ENCODE peak calls at places on chromosomes 1 and 21, in six cellular contexts. V, B, M, D, F and Y are unnamed samples.

GRCh38 chr1:235304549-235305451 is 23.2 kb downstream of the ARID4B start:
- ATAC-seq in V (no peak), B (peak), M (peak), D (no peak), F (peak), Y (no peak)

GRCh38 chr1:202411421-202411820 is 62.9 kb downstream of the PPP1R12B start:
- ATAC-seq in V (no peak), B (no peak), M (no peak), D (peak), F (peak), Y (no peak)

GRCh38 chr1:235835226-235835625 is 31.5 kb downstream of the LYST start:
- ATAC-seq in V (no peak), B (no peak), M (peak), D (no peak), F (peak), Y (no peak)

GRCh38 chr21:38166214-38166547 is 90.6 kb upstream of the KCNJ15 start:
- ATAC-seq in V (no peak), B (no peak), M (no peak), D (no peak), F (no peak), Y (no peak)

GRCh38 chr1:211527888-211528287 is 35.9 kb upstream of the RD3 start:
- ATAC-seq in V (no peak), B (peak), M (no peak), D (no peak), F (no peak), Y (peak)

GRCh38 chr1:36136535-36136934 is 11.5 kb upstream of the COL8A2 start:
- ATAC-seq in V (no peak), B (no peak), M (peak), D (no peak), F (no peak), Y (peak)

GRCh38 chr21:34700605-34701004 is 31.8 kb downstream of the CLIC6 start:
- ATAC-seq in V (no peak), B (no peak), M (no peak), D (no peak), F (no peak), Y (no peak)

GRCh38 chr1:185426761-185427698 is 110.0 kb upstream of the IVNS1ABP start:
- ATAC-seq in V (no peak), B (no peak), M (peak), D (no peak), F (no peak), Y (peak)

GRCh38 chr21:34571994-34572393 is 42.9 kb downstream of the RCAN1 start:
- ATAC-seq in V (no peak), B (no peak), M (no peak), D (no peak), F (no peak), Y (no peak)

GRCh38 chr21:42850463-42850862 is 28.9 kb downstream of the WDR4 start:
- ATAC-seq in V (no peak), B (no peak), M (no peak), D (no peak), F (no peak), Y (no peak)

GRCh38 chr1:91864017-91864700 is 21.8 kb downstream of the TGFBR3 start:
- ATAC-seq in V (peak), B (peak), M (peak), D (no peak), F (no peak), Y (no peak)

GRCh38 chr1:2642131-2642559 is 9.3 kb upstream of the MMEL1 start:
- ATAC-seq in V (peak), B (no peak), M (no peak), D (peak), F (peak), Y (peak)

GRCh38 chr1:115595279-115596079 is 46.3 kb upstream of the VANGL1 start:
- ATAC-seq in V (peak), B (peak), M (peak), D (peak), F (peak), Y (peak)

GRCh38 chr1:183148599-183148998 is 37.5 kb upstream of the LAMC2 start:
- ATAC-seq in V (peak), B (no peak), M (peak), D (peak), F (no peak), Y (peak)

GRCh38 chr1:210792250-210792649 is 341.7 kb downstream of the KCNH1 start:
- ATAC-seq in V (no peak), B (no peak), M (no peak), D (peak), F (no peak), Y (no peak)

GRCh38 chr1:31019401-31019800 is 46.1 kb downstream of the PUM1 start:
- ATAC-seq in V (no peak), B (no peak), M (no peak), D (no peak), F (no peak), Y (no peak)

GRCh38 chr1:204241050-204241449 is 27.3 kb upstream of the GOLT1A start:
- ATAC-seq in V (no peak), B (no peak), M (no peak), D (peak), F (peak), Y (no peak)

GRCh38 chr1:175901076-175901475 is 157.7 kb upstream of the TNR start:
- ATAC-seq in V (no peak), B (no peak), M (no peak), D (no peak), F (no peak), Y (no peak)

GRCh38 chr21:46298083-46298412 is 11.9 kb downstream of the YBEY start:
- ATAC-seq in V (no peak), B (no peak), M (no peak), D (no peak), F (no peak), Y (no peak)

GRCh38 chr1:2930971-2931721 is 90.1 kb upstream of the ACTRT2 start:
- ATAC-seq in V (no peak), B (no peak), M (no peak), D (no peak), F (no peak), Y (no peak)

GRCh38 chr1:201459052-201459451 is 9.9 kb downstream of the PHLDA3 start:
- ATAC-seq in V (no peak), B (no peak), M (no peak), D (no peak), F (no peak), Y (no peak)

GRCh38 chr1:212680691-212681090 is 18.9 kb downstream of the BATF3 start:
- ATAC-seq in V (no peak), B (no peak), M (no peak), D (peak), F (no peak), Y (no peak)

GRCh38 chr1:16441312-16441641 is 753 bp downstream of the NECAP2 start:
- ATAC-seq in V (no peak), B (peak), M (peak), D (peak), F (peak), Y (no peak)

GRCh38 chr1:175968486-175969182 is 225.2 kb upstream of the TNR start:
- ATAC-seq in V (no peak), B (peak), M (no peak), D (no peak), F (no peak), Y (no peak)

GRCh38 chr1:230749150-230749549 is 2.0 kb downstream of the CAPN9 start:
- ATAC-seq in V (no peak), B (peak), M (no peak), D (no peak), F (no peak), Y (no peak)

GRCh38 chr1:210901981-210902770 is 231.8 kb downstream of the KCNH1 start:
- ATAC-seq in V (no peak), B (no peak), M (no peak), D (no peak), F (no peak), Y (no peak)

GRCh38 chr1:88141499-88142074 is 542.5 kb upstream of the PKN2 start:
- ATAC-seq in V (peak), B (peak), M (no peak), D (no peak), F (no peak), Y (no peak)

GRCh38 chr1:1206376-1207253 is at the start of gene TNFRSF18:
- ATAC-seq in V (peak), B (peak), M (peak), D (no peak), F (no peak), Y (no peak)

GRCh38 chr1:76862447-76862846 is 4.8 kb upstream of the ST6GALNAC5 start:
- ATAC-seq in V (no peak), B (no peak), M (no peak), D (no peak), F (no peak), Y (no peak)

GRCh38 chr21:16563795-16564194 is 834.0 kb downstream of the USP25 start:
- ATAC-seq in V (peak), B (no peak), M (peak), D (peak), F (no peak), Y (no peak)

GRCh38 chr1:109757936-109758786 is 5.6 kb downstream of the EPS8L3 start:
- ATAC-seq in V (no peak), B (no peak), M (no peak), D (no peak), F (no peak), Y (no peak)

GRCh38 chr1:19926296-19927129 is 3.1 kb upstream of the PLA2G2E start:
- ATAC-seq in V (peak), B (no peak), M (no peak), D (no peak), F (no peak), Y (no peak)

GRCh38 chr1:181104042-181104789 is 15.7 kb downstream of the IER5 start:
- ATAC-seq in V (peak), B (peak), M (peak), D (peak), F (peak), Y (no peak)

GRCh38 chr1:118488776-118489175 is 303.7 kb upstream of the SPAG17 start:
- ATAC-seq in V (no peak), B (no peak), M (no peak), D (no peak), F (no peak), Y (no peak)

GRCh38 chr1:115717541-115717940 is 51.0 kb downstream of the CASQ2 start:
- ATAC-seq in V (peak), B (peak), M (peak), D (peak), F (peak), Y (peak)

DNA sequence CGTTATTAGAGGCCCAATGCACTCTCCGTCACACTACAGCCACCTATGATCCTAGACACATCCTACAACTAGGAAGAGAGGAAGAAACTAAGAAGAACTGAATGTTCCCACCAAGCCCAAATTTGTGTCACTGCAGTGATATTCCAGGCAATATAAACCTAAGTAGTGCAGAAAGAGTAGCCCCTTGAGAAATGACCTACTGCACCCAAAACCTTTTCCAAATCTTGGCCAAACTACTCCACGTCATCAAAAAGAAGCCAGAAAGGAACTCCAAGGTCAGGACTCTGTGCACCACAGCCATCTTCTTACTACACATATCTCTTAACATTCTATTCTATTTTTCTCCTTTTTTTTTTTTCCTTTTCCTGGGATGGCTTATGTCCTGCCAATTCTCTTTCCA is 60.2 kb downstream of the ADAMTS1 start:
- ATAC-seq in V (no peak), B (no peak), M (peak), D (no peak), F (no peak), Y (peak)
- TF ChIP-seq EP300 in V (no peak), B (no peak), M (no peak), D (no peak), F (no peak), Y (no peak)

GRCh38 chr21:32278518-32279376 is at the start of gene MIS18A:
- ATAC-seq in V (peak), B (peak), M (peak), D (peak), F (peak), Y (peak)
- TF ChIP-seq POLR2A in V (peak), B (peak), M (peak), D (peak), F (peak), Y (peak)

GRCh38 chr1:65066766-65067490 is 81.1 kb upstream of the AK4 start:
- ATAC-seq in V (peak), B (peak), M (peak), D (peak), F (peak), Y (peak)
- TF ChIP-seq EP300 in V (no peak), B (no peak), M (no peak), D (no peak), F (peak), Y (no peak)

GRCh38 chr1:172449012-172449584 is 5.2 kb upstream of the PIGC start:
- ATAC-seq in V (peak), B (no peak), M (no peak), D (peak), F (no peak), Y (no peak)

GRCh38 chr1:172451002-172451443 is 7.2 kb upstream of the PIGC start:
- ATAC-seq in V (peak), B (peak), M (no peak), D (no peak), F (peak), Y (no peak)

GRCh38 chr1:172450524-172450885 is 6.6 kb upstream of the PIGC start:
- ATAC-seq in V (peak), B (peak), M (no peak), D (peak), F (peak), Y (no peak)

GRCh38 chr1:172447641-172448040 is 3.8 kb upstream of the PIGC start:
- ATAC-seq in V (no peak), B (no peak), M (no peak), D (no peak), F (no peak), Y (no peak)

DNA sequence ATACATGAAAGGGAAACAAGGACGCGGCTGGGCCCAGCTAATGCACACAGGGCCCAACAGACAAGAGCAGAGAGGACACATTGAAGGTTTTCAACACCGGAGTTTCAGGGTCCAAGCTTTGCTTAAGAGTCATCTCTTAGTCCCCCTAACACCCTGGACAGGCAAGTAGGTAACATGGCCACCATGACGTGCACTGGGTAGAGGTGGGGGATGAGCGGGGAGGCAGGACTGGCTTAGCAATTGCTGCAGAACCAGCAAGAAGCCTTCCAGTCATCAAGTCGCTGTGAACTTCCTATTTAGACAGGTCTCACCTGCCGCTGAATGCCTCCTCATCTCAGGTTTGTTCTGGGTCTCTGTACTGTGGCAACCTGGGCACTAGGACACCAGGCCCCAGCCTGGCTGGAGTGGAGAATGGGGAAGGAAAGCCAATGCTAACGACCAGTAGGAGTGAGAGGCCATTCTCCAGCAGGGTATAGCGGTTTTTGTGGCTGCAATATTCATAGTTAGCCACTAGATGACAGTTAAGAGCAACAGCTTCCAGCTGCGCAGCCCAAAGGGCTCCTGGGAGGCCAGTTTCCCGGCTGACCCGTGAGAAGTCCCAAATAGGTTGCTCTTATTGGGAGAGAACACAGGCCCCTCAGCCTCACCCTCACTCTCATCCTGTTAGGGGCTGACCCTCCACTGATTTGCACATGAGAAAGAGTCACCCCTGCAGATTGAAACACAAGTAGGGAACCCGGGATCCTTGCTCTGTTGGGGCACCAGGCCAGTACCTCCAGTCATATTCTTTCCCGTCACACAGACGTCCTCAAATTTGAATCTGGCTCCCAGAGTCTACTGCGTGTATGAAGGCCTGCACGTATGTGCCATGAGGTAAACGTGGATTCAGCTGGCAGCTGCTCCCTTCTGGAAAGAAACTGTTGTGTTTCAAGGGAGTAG is 6.0 kb upstream of the PIGC start:
- ATAC-seq in V (peak), B (peak), M (peak), D (peak), F (peak), Y (peak)
- TF ChIP-seq POLR2A in V (peak), B (no peak), M (no peak), D (no peak), F (no peak), Y (no peak)

GRCh38 chr1:222454196-222454595 is 93.7 kb downstream of the HHIPL2 start:
- ATAC-seq in V (no peak), B (no peak), M (no peak), D (no peak), F (no peak), Y (no peak)

GRCh38 chr1:222457513-222457912 is 90.4 kb downstream of the HHIPL2 start:
- ATAC-seq in V (no peak), B (no peak), M (no peak), D (no peak), F (no peak), Y (no peak)

GRCh38 chr1:222457084-222457483 is 90.8 kb downstream of the HHIPL2 start:
- ATAC-seq in V (no peak), B (no peak), M (no peak), D (no peak), F (no peak), Y (no peak)

GRCh38 chr1:222454782-222455181 is 93.1 kb downstream of the HHIPL2 start:
- ATAC-seq in V (peak), B (peak), M (peak), D (peak), F (peak), Y (peak)

GRCh38 chr1:222455188-222455879 is 92.6 kb downstream of the HHIPL2 start:
- ATAC-seq in V (peak), B (peak), M (peak), D (peak), F (peak), Y (peak)
- TF ChIP-seq EP300 in V (no peak), B (no peak), M (no peak), D (no peak), F (peak), Y (no peak)

DNA sequence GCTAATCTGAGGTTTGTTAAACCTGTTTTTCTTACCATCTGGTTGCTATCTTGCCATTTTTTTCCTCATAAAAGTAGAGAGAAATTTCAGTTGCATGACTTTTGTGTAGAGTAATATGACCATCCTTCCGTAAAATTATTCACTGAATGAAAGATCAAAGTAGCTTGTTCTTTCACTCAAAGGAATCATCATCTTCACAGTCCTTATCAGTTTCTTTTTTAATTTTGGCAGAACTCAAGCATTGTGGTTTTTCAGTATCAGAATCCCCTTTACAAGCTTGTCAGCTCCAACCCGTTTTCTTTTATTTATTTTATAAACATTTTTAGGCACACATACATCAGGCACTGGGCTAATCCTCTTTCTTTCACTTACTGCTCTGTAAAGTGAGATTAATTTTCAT is 91.7 kb downstream of the UBE2U start:
- ATAC-seq in V (no peak), B (no peak), M (no peak), D (no peak), F (no peak), Y (no peak)
- TF ChIP-seq POLR2A in V (no peak), B (no peak), M (no peak), D (no peak), F (no peak), Y (no peak)

GRCh38 chr1:234083460-234083859 is 179.0 kb downstream of the SLC35F3 start:
- ATAC-seq in V (no peak), B (no peak), M (no peak), D (no peak), F (no peak), Y (no peak)
- TF ChIP-seq EP300 in V (no peak), B (no peak), M (no peak), D (no peak), F (no peak), Y (no peak)

GRCh38 chr21:41453198-41453597 is 27.2 kb downstream of the MX1 start:
- ATAC-seq in V (no peak), B (no peak), M (no peak), D (no peak), F (no peak), Y (no peak)

GRCh38 chr21:41447356-41447755 is 21.3 kb downstream of the MX1 start:
- ATAC-seq in V (no peak), B (no peak), M (no peak), D (no peak), F (no peak), Y (no peak)

GRCh38 chr21:41449613-41450012 is 23.6 kb downstream of the MX1 start:
- ATAC-seq in V (no peak), B (no peak), M (no peak), D (no peak), F (no peak), Y (no peak)

GRCh38 chr21:41453761-41454160 is 27.7 kb downstream of the MX1 start:
- ATAC-seq in V (no peak), B (no peak), M (no peak), D (no peak), F (no peak), Y (no peak)

GRCh38 chr21:41451753-41452676 is 26.0 kb downstream of the MX1 start:
- ATAC-seq in V (no peak), B (no peak), M (no peak), D (no peak), F (no peak), Y (no peak)
- TF ChIP-seq POLR2A in V (no peak), B (peak), M (no peak), D (no peak), F (no peak), Y (no peak)